ENCODE peak calls at places on chromosome 17, in ten cellular contexts. H is DND-41, O is heart right ventricle, T is ascending aorta, L is BE2C, E is lower leg skin, Q is AG09309, U is GM12878, F is fibroblast of mammary gland, B is skeletal muscle cell. G is an unnamed sample.

GRCh38 chr17:15261063-15261817 is 3.9 kb downstream of the PMP22 start:
- DNase-seq in T (no peak), Q (no peak), F (peak), O (peak), U (no peak), B (no peak), E (no peak), L (peak), H (no peak), G (peak)

GRCh38 chr17:73646409-73647305 is 2.4 kb upstream of the SDK2 start:
- DNase-seq in F (peak), U (no peak), H (no peak), Q (no peak), T (no peak), E (no peak), B (no peak), O (no peak), L (peak), G (no peak)

GRCh38 chr17:40452074-40452787 is 9.0 kb downstream of the IGFBP4 start:
- DNase-seq in L (peak), T (no peak), E (no peak), Q (peak), H (no peak), B (peak), F (peak), O (peak), U (no peak), G (no peak)

GRCh38 chr17:6546069-6546718 is 10.2 kb downstream of the PITPNM3 start:
- DNase-seq in L (no peak), Q (peak), F (peak), T (no peak), O (no peak), B (peak), E (no peak), H (no peak), U (peak), G (no peak)

GRCh38 chr17:31327534-31328526 is 6.4 kb upstream of the EVI2A start:
- DNase-seq in B (peak), L (no peak), Q (peak), E (no peak), O (no peak), T (no peak), U (no peak), H (no peak), F (peak), G (no peak)

GRCh38 chr17:1986783-1987451 is 38.2 kb downstream of the RTN4RL1 start:
- DNase-seq in F (peak), U (no peak), L (no peak), H (no peak), Q (no peak), E (no peak), T (no peak), O (no peak), B (no peak), G (peak)

GRCh38 chr17:45895304-45895968 is 1.1 kb downstream of the MAPT start:
- DNase-seq in F (no peak), L (peak), U (no peak), E (no peak), B (no peak), T (no peak), Q (no peak), O (no peak), H (no peak), G (no peak)

GRCh38 chr17:62987136-62987535 is 21.1 kb downstream of the TANC2 start:
- DNase-seq in E (no peak), H (no peak), U (no peak), L (no peak), B (no peak), O (no peak), Q (no peak), T (no peak), F (no peak), G (no peak)

GRCh38 chr17:82602487-82602886 is 45.8 kb downstream of the WDR45B start:
- DNase-seq in Q (no peak), E (no peak), H (no peak), O (no peak), U (no peak), F (no peak), T (no peak), B (no peak), L (no peak), G (no peak)

GRCh38 chr17:4998027-4998665 is 396 bp downstream of the KIF1C start:
- DNase-seq in L (no peak), H (no peak), E (no peak), T (no peak), Q (no peak), B (no peak), U (no peak), O (peak), F (no peak), G (peak)

GRCh38 chr17:58758890-58759289 is 3.2 kb downstream of the PPM1E start:
- DNase-seq in Q (no peak), B (no peak), E (no peak), H (no peak), U (no peak), L (no peak), O (no peak), F (no peak), T (no peak), G (no peak)

GRCh38 chr17:19713901-19714361 is 2.5 kb downstream of the SLC47A2 start:
- DNase-seq in T (no peak), F (no peak), O (no peak), E (no peak), H (no peak), U (no peak), B (no peak), Q (no peak), L (no peak), G (no peak)

GRCh38 chr17:11212792-11213191 is 28.2 kb upstream of the SHISA6 start:
- DNase-seq in L (no peak), O (no peak), Q (no peak), U (no peak), H (no peak), T (no peak), B (no peak), F (no peak), E (peak), G (no peak)

GRCh38 chr17:46194393-46195216 is 1.4 kb upstream of the KANSL1 start:
- DNase-seq in F (peak), H (peak), B (no peak), T (no peak), L (peak), U (peak), Q (no peak), O (no peak), E (no peak), G (no peak)

GRCh38 chr17:40576113-40576740 is 11.0 kb upstream of the CCR7 start:
- DNase-seq in T (no peak), O (no peak), Q (no peak), H (no peak), L (no peak), E (no peak), U (no peak), B (no peak), F (no peak), G (no peak)

GRCh38 chr17:64230551-64231408 is 32.3 kb downstream of the TEX2 start:
- DNase-seq in U (no peak), E (no peak), Q (peak), B (peak), L (no peak), F (peak), O (no peak), T (no peak), H (no peak), G (peak)

GRCh38 chr17:66900126-66901010 is 64.1 kb upstream of the CACNG4 start:
- DNase-seq in H (no peak), B (no peak), F (peak), O (no peak), L (no peak), U (no peak), T (no peak), Q (no peak), E (no peak), G (no peak)

GRCh38 chr17:34757611-34758010 is 178.2 kb downstream of the TMEM132E start:
- DNase-seq in U (no peak), L (no peak), T (no peak), H (no peak), E (no peak), F (no peak), Q (no peak), O (no peak), B (no peak), G (no peak)

GRCh38 chr17:2723997-2724782 is 12.6 kb upstream of the CLUH start:
- DNase-seq in B (no peak), Q (no peak), U (no peak), F (no peak), T (no peak), H (no peak), O (peak), L (no peak), E (no peak), G (no peak)

GRCh38 chr17:62855136-62855535 is 47.0 kb upstream of the MARCHF10 start:
- DNase-seq in H (no peak), L (no peak), T (no peak), F (no peak), E (no peak), B (no peak), U (no peak), Q (no peak), O (no peak), G (no peak)

GRCh38 chr17:43860077-43860725 is 13.2 kb downstream of the CD300LG start:
- DNase-seq in T (no peak), L (no peak), O (no peak), F (no peak), E (no peak), B (no peak), H (no peak), Q (no peak), U (no peak), G (peak)

GRCh38 chr17:81702934-81703746 is at the start of gene MRPL12:
- DNase-seq in B (peak), E (peak), O (peak), T (peak), H (peak), F (peak), U (peak), Q (peak), L (peak), G (peak)

GRCh38 chr17:202501-202951 is 21.1 kb upstream of the DOC2B start:
- DNase-seq in E (no peak), Q (no peak), B (no peak), U (no peak), H (no peak), T (no peak), O (no peak), F (no peak), L (no peak), G (no peak)

GRCh38 chr17:38353668-38354067 is 2.0 kb downstream of the SOCS7 start:
- DNase-seq in E (no peak), U (no peak), F (no peak), T (no peak), L (no peak), B (no peak), O (no peak), H (no peak), Q (no peak), G (no peak)

GRCh38 chr17:63841350-63842172 is 924 bp downstream of the SMARCD2 start:
- DNase-seq in F (peak), B (no peak), U (no peak), O (peak), L (peak), E (peak), H (peak), Q (no peak), T (no peak), G (peak)

GRCh38 chr17:53996896-53997295 is 174.2 kb downstream of the KIF2B start:
- DNase-seq in F (no peak), B (no peak), O (no peak), E (no peak), L (no peak), U (no peak), H (no peak), T (no peak), Q (no peak), G (no peak)

GRCh38 chr17:62755139-62755851 is 52.8 kb downstream of the MARCHF10 start:
- DNase-seq in B (no peak), U (no peak), F (peak), O (peak), Q (no peak), H (no peak), L (peak), T (no peak), E (no peak), G (no peak)

GRCh38 chr17:12078791-12079190 is 58.1 kb downstream of the MAP2K4 start:
- DNase-seq in O (no peak), B (peak), F (peak), E (no peak), Q (peak), U (no peak), T (no peak), H (no peak), L (no peak), G (no peak)

GRCh38 chr17:43528319-43528987 is 17.7 kb downstream of the ETV4 start:
- DNase-seq in H (no peak), T (no peak), L (peak), B (no peak), E (no peak), F (no peak), Q (no peak), U (no peak), O (peak), G (peak)

GRCh38 chr17:2875608-2876007 is 79.4 kb downstream of the RAP1GAP2 start:
- DNase-seq in E (no peak), L (no peak), B (no peak), H (no peak), U (no peak), Q (no peak), O (no peak), T (no peak), F (no peak), G (no peak)

GRCh38 chr17:82752371-82753200 is 721 bp downstream of the TBCD start:
- DNase-seq in E (no peak), H (peak), Q (no peak), U (no peak), O (peak), L (peak), F (peak), B (no peak), T (no peak), G (peak)

GRCh38 chr17:50904522-50905459 is 38.6 kb upstream of the TOB1 start:
- DNase-seq in B (no peak), U (no peak), T (no peak), H (no peak), L (peak), F (peak), O (no peak), E (peak), Q (no peak), G (peak)

GRCh38 chr17:56142325-56142724 is 10.9 kb upstream of the ANKFN1 start:
- DNase-seq in L (no peak), E (no peak), B (peak), T (no peak), H (no peak), U (no peak), F (peak), O (no peak), Q (peak), G (no peak)

GRCh38 chr17:3986270-3986938 is 22.2 kb upstream of the ATP2A3 start:
- DNase-seq in T (no peak), L (no peak), E (no peak), U (no peak), O (no peak), F (no peak), B (no peak), Q (no peak), H (no peak), G (no peak)

GRCh38 chr17:30921544-30922196 is at the start of gene ADAP2:
- DNase-seq in H (no peak), L (peak), F (no peak), O (peak), Q (no peak), T (no peak), B (no peak), E (peak), U (no peak), G (peak)

GRCh38 chr17:79997004-79997673 is 38.5 kb downstream of the TBC1D16 start:
- DNase-seq in L (no peak), O (no peak), F (no peak), H (peak), T (peak), U (peak), B (no peak), Q (no peak), E (no peak), G (no peak)

GRCh38 chr17:4235372-4236279 is 28.2 kb downstream of the ANKFY1 start:
- DNase-seq in Q (no peak), H (no peak), T (no peak), L (no peak), F (peak), B (no peak), U (no peak), O (no peak), E (no peak), G (no peak)

GRCh38 chr17:6239237-6239798 is 169.1 kb downstream of the WSCD1 start:
- DNase-seq in U (no peak), B (no peak), E (no peak), L (no peak), H (no peak), T (no peak), Q (no peak), O (no peak), F (no peak), G (no peak)

GRCh38 chr17:79952265-79952877 is 83.3 kb downstream of the TBC1D16 start:
- DNase-seq in H (no peak), L (no peak), E (no peak), T (no peak), F (no peak), B (no peak), Q (no peak), U (no peak), O (no peak), G (no peak)

GRCh38 chr17:7839199-7839889 is 5.3 kb downstream of the KDM6B start:
- DNase-seq in E (no peak), Q (no peak), B (no peak), H (no peak), T (no peak), O (no peak), U (no peak), F (no peak), L (no peak), G (no peak)
- H3K4me3 ChIP-seq in E (no peak), Q (peak), B (peak), H (no peak), T (no peak), O (no peak), U (peak), F (no peak), L (peak), G (no peak)

DNA sequence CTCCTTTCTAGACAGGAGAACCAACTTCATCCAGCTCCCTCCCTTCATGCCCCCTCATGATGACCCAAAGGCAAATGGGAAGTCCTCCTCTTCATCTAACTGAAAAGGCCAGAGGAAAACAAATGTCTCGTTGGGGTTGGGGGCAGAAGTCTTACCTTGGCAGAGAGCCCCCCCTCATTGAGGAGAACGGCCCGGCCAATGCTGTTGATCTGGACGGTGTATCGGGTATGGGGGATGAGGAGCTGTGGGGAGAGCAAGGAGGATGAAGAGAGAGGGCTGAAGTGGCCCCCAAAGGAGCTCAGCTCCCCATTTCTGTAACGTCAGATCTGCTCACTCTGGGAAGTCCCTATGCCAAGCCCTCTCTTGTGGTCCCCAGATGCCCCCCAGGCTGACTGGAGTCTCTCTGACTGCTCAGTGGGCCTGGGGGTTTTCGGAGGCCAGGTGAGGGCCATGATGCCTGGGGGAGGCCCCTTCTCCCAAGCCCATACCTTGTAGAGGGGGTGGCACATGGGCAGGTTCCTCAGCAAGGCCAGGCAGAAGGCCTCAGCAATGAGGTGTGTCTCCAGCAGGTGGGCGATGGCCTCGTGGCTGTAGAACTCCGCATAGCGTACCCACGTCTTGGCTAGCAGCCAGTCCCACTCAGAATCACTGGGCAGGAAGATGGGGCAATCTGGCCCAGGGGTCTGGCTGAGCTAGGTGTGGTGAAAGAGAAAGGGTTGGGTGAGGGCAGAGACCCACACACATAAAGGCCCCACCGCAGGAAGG is 10.8 kb downstream of the ALOX12B start:
- DNase-seq in E (no peak), F (no peak), T (no peak), U (no peak), L (no peak), O (no peak), H (no peak), Q (no peak), B (no peak), G (no peak)
- H3K4me3 ChIP-seq in E (no peak), F (no peak), T (no peak), U (no peak), L (no peak), O (no peak), H (no peak), Q (no peak), B (no peak), G (no peak)

GRCh38 chr17:36934759-36935630 is 2.3 kb upstream of the LHX1 start:
- DNase-seq in O (no peak), E (no peak), U (no peak), L (peak), Q (no peak), F (no peak), T (no peak), H (no peak), B (no peak), G (no peak)
- H3K4me3 ChIP-seq in O (peak), E (no peak), U (no peak), L (peak), Q (no peak), F (no peak), T (peak), H (no peak), B (no peak), G (no peak)

DNA sequence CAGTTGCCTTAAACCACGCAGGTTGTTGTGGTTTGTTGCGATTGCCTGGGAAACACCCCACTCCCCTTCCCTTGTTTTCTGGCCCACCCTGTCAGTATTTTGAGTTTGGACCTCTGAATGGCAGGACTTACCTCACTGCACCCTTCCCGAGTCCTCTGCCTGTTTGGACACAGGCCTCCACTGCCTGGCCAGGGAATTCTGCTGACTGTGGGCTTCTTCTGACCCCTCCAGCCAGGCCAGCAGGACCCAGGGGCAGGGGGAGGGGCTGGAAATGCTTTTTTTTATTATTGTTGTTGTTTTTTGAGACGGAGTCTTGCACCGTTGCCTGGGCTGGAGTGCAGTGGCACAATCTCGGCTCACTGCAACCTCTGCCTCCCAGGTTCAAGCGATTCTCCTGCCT is 4.2 kb upstream of the MGAT5B start:
- DNase-seq in H (no peak), B (no peak), T (no peak), L (no peak), E (no peak), U (no peak), Q (no peak), F (no peak), O (no peak), G (no peak)
- H3K4me3 ChIP-seq in H (no peak), B (no peak), T (no peak), L (no peak), E (no peak), U (no peak), Q (no peak), F (no peak), O (no peak), G (no peak)

DNA sequence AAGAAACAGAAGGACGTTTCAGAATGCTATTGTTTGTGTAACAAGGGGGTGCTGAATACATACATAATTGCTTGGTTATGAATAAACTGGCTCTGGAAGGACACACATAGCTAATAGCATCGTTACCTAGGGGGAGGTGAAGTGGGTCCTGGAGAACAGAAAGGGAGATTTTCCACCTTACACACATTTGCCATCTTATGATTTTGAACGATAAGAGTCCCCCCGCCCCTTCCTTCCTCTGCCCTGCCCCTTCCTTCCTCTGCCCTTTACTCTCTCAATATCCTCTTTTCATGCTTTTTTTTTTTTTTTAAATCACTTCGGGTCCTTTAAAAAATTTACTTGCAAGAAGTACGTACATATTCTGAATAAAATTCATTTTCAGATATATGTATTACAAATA is 902 bp upstream of the DHRS7B start:
- DNase-seq in B (no peak), O (no peak), L (no peak), F (no peak), U (no peak), H (peak), Q (no peak), E (no peak), T (no peak), G (no peak)
- H3K4me3 ChIP-seq in B (no peak), O (no peak), L (no peak), F (no peak), U (peak), H (peak), Q (no peak), E (no peak), T (peak), G (no peak)

DNA sequence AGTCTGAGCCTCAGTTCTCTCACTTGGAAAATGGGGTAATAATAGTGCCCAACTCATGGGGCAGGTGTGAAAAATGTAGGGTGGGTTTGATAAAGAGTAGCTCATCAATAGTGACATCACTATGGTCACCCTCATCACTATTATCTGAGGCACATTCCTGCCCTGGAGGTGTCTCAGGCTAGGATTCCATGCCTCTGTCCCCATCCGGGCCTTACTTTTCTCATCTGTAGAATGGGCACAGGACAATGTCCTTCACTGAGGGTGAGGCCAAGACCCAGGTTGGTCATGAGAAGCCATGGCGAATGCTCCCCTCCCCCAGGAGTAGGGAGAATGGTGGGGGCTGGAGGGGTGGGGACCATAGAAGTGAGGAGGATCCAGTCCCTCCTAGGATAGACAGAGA is 30.5 kb downstream of the MYO15A start:
- DNase-seq in F (no peak), Q (no peak), E (no peak), L (no peak), U (no peak), T (no peak), O (no peak), H (no peak), B (no peak), G (no peak)
- H3K4me3 ChIP-seq in F (no peak), Q (no peak), E (no peak), L (no peak), U (no peak), T (no peak), O (no peak), H (no peak), B (no peak), G (no peak)

GRCh38 chr17:49739662-49740271 is 24.2 kb downstream of the FAM117A start:
- DNase-seq in U (no peak), Q (no peak), O (peak), T (peak), H (peak), B (no peak), E (peak), F (peak), L (peak), G (peak)
- H3K4me3 ChIP-seq in U (peak), Q (no peak), O (no peak), T (no peak), H (peak), B (no peak), E (no peak), F (no peak), L (peak), G (no peak)